ENCODE peak calls at places on chromosomes 3 and 15, in four cellular contexts. Z is HepG2, L is left ventricle myocardium inferior, W is mucosa of descending colon. Q is an unnamed sample.

GRCh38 chr3:17938313-17938712 is 195.9 kb upstream of the TBC1D5 start:
- DNase-seq in W (no peak), Z (no peak), L (no peak), Q (no peak)

GRCh38 chr15:85587707-85588441 is 206.9 kb downstream of the KLHL25 start:
- DNase-seq in L (no peak), Z (no peak), W (no peak), Q (no peak)

GRCh38 chr15:68400066-68400456 is 31.9 kb downstream of the ITGA11 start:
- DNase-seq in W (no peak), Z (no peak), L (no peak), Q (no peak)

GRCh38 chr15:95557226-95558046 is 773.1 kb upstream of the NR2F2 start:
- DNase-seq in Z (peak; percentile 1), W (no peak), L (no peak), Q (no peak)

GRCh38 chr3:61564405-61565059 is 3.2 kb downstream of the PTPRG start:
- DNase-seq in Z (no peak), L (peak; percentile 88), W (peak; percentile 82), Q (peak; percentile 80)

GRCh38 chr3:65401359-65401810 is 637.3 kb downstream of the MAGI1 start:
- DNase-seq in Z (no peak), L (no peak), W (no peak), Q (no peak)

GRCh38 chr3:122076414-122077292 is 21.5 kb downstream of the CD86 start:
- DNase-seq in L (no peak), W (no peak), Z (peak; percentile 16), Q (no peak)

GRCh38 chr3:49217688-49218470 is 46.5 kb downstream of the KLHDC8B start:
- DNase-seq in L (peak; percentile 51), Z (no peak), W (peak; percentile 3), Q (no peak)

GRCh38 chr3:35645189-35645588 is 5.9 kb downstream of the ARPP21 start:
- DNase-seq in W (no peak), L (no peak), Z (no peak), Q (no peak)
- H3K4me3 ChIP-seq in W (no peak overlapping the region), L (no peak overlapping the region), Z (no peak overlapping the region), Q (no peak overlapping the region)

GRCh38 chr3:183265157-183265642 is 12.1 kb downstream of the B3GNT5 start:
- DNase-seq in W (peak; percentile 38), Z (no peak), L (peak; percentile 32), Q (no peak)

GRCh38 chr3:183265713-183266417 is 12.8 kb downstream of the B3GNT5 start:
- DNase-seq in W (peak; percentile 76), Z (peak; percentile 56), L (no peak), Q (no peak)

GRCh38 chr3:183267140-183267539 is 14.1 kb downstream of the B3GNT5 start:
- DNase-seq in L (no peak), Z (no peak), W (no peak), Q (no peak)

GRCh38 chr3:183268361-183268760 is 15.3 kb downstream of the B3GNT5 start:
- DNase-seq in Z (no peak), W (no peak), L (no peak), Q (no peak)

DNA sequence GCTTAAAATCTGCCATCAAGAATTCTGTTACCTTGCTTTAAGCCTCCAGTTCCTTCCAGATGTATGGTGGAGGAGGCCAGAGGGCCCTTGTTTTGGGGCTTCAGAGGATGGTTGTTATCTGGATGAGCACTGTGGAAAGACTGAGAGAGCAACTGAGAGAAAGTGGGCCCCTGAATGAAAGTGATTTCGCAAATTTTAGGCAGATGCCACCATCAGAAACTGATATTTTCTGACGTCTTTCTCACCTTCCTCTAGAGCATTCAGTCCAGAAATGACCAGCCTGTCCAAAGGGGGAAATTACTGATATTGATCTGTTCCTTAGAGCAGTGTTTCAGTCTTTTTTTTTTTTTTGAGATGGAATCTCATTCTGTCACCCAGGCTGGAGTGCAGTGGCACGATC is 13.4 kb downstream of the B3GNT5 start:
- DNase-seq in W (no peak), Z (no peak), L (no peak), Q (no peak)
- H3K4me1 ChIP-seq in W (peaks cover 41% of the 10 kb centered on the region), Z (peaks cover 12% of the 10 kb centered on the region), L (peaks cover 13% of the 10 kb centered on the region), Q (peaks cover 9% of the 10 kb centered on the region)

DNA sequence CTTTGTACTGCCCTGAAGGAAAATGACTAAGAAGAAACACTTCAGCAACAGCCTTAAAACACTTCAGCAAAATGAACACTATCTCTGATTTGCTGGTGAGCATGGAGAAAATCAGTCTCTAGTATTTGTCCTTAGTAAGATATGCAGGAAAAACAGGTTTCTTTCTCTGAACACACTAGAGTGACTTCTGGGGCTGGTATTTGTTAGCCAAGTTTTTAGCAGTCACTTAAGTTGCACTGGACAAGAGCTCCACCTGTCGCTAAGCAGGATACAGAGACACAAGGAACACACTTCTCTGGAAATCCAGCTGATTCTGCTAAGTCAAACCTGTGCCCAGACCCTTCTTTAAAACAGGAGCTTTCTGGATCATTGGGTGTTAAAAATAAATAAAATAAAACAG is 65.3 kb downstream of the CHAC1 start:
- DNase-seq in Z (no peak), L (no peak), W (peak; percentile 74), Q (peak; percentile 37)
- TF ChIP-seq CTCF in Z (no peak), L (peak; percentile 67), W (peak; percentile 22), Q (peak; percentile 35)

GRCh38 chr3:11434697-11435096 is 162.5 kb downstream of the ATG7 start:
- DNase-seq in Z (no peak), L (no peak), W (no peak), Q (no peak)

GRCh38 chr3:11435420-11435819 is 163.2 kb downstream of the ATG7 start:
- DNase-seq in L (no peak), W (no peak), Z (no peak), Q (no peak)

GRCh38 chr3:11431319-11431718 is 159.1 kb downstream of the ATG7 start:
- DNase-seq in Z (no peak), W (no peak), L (no peak), Q (no peak)

GRCh38 chr3:11436775-11437174 is 164.6 kb downstream of the ATG7 start:
- DNase-seq in Z (no peak), W (no peak), L (no peak), Q (no peak)

GRCh38 chr3:11434017-11434526 is 161.9 kb downstream of the ATG7 start:
- DNase-seq in L (peak; percentile 55), Z (no peak), W (peak; percentile 24), Q (peak; percentile 35)
- H3K4me3 ChIP-seq in L (no peak overlapping the region), Z (no peak overlapping the region), W (no peak overlapping the region), Q (no peak overlapping the region)

GRCh38 chr15:39230917-39231285 is 350.0 kb upstream of the THBS1 start:
- DNase-seq in L (no peak), W (no peak), Z (no peak), Q (no peak)

GRCh38 chr15:39228889-39229288 is 352.0 kb upstream of the THBS1 start:
- DNase-seq in L (no peak), W (no peak), Z (no peak), Q (no peak)

GRCh38 chr15:39235084-39235795 is 345.6 kb upstream of the THBS1 start:
- DNase-seq in Z (no peak), W (no peak), L (no peak), Q (no peak)

GRCh38 chr15:39230205-39230916 is 350.5 kb upstream of the THBS1 start:
- DNase-seq in Z (no peak), L (no peak), W (no peak), Q (no peak)

DNA sequence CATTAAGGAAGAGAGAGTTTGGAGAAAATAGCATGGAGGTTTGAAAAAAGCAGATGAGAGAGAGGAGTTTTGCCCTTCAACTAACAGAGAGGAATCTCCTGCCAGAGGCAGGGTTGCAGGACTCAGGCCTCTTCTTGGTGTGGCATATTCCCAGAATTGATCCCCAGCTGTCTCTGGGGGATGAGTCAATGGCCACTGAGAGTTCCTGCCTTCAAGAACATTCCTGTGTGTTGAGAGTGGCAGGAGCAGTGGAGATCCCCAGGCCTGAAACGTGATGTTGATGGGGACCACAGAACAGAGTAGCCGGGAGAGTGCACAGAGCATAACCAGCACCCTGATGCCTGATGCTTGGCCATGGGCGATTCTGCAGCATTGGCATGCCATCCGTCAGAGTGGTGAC is 348.4 kb upstream of the THBS1 start:
- DNase-seq in L (no peak), W (no peak), Z (no peak), Q (no peak)
- H3K4me1 ChIP-seq in L (peaks cover 10% of the 10 kb centered on the region), W (no peaks in the 10 kb centered on the region), Z (peaks cover 7% of the 10 kb centered on the region), Q (no peaks in the 10 kb centered on the region)

DNA sequence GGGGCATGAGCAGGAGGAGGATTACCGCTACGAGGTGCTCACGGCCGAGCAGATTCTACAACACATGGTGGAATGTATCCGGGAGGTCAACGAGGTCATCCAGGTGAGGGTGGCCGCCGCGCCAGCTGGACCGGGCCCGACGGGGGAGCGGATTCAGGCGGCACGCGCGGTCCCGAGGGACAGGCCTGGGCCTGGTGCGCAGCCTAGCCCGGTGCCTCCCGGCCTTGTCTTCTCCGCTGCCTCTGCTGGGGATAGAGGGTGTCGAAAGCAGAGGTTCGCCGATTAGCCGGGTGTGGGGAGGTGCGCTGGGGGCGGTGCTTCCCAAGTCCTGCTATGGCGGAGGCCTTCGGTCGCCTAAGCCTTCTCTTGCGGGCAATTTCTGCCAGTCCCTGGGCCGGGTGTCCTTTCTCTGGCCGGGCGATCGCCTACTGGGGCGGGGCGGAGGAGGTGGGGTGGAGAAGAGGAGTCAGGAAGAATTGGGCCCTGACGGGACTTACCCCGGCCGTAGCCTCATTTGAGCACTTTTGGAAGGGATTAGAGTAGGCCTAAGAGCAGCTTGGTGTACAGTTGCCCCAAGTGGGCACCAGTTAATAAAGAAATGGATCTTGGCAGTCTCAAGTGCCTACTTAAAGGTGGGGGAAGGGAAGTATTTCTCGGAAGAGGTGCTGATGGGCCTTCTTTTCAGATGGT is 927 bp downstream of the ARIH1 start:
- DNase-seq in W (peak; percentile 83), Z (peak; percentile 67), L (peak; percentile 78), Q (peak; percentile 80)
- TF ChIP-seq CTCF in W (no peak), Z (peak; percentile 2), L (no peak), Q (no peak)

GRCh38 chr3:114450008-114450596 is 156.3 kb downstream of the TIGIT start:
- DNase-seq in Z (no peak), L (no peak), W (no peak), Q (no peak)

GRCh38 chr3:114453296-114453888 is 159.6 kb downstream of the TIGIT start:
- DNase-seq in L (no peak), W (no peak), Z (no peak), Q (no peak)

GRCh38 chr3:114452176-114452744 is 158.4 kb downstream of the TIGIT start:
- DNase-seq in Z (no peak), W (no peak), L (no peak), Q (no peak)

GRCh38 chr3:114451051-114451451 is 157.2 kb downstream of the TIGIT start:
- DNase-seq in W (no peak), Z (no peak), L (no peak), Q (no peak)

DNA sequence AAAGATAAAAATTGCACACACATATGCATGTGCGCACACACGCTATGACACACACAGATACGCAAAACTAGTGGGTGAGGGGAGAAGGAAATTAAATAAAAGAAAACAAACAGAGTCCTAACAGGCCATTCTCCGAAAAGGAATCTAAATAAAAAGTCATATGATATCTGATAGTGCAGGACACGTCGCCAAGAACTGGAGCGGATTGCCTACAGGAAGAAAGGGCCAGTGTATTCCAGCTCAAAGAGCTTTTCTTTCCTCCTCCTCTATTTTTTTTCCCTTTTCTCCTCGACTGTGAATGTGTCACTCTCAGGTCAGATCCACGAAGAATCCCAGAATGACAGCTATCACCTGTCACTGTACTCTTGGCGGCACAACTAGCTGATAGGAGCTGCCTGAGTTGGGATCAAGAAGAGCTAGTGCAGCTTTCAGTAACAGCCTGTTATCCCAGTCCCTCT is 157.8 kb downstream of the TIGIT start:
- DNase-seq in W (peak; percentile 32), L (peak; percentile 23), Z (peak; percentile 3), Q (no peak)
- H3K4me3 ChIP-seq in W (no peak overlapping the region), L (peak overlapping the region; percentile 55), Z (no peak overlapping the region), Q (no peak overlapping the region)